ENCODE peak calls at places on chromosome 21, in four cellular contexts. E is prostate gland, V is ovary, S is osteoblast. A is an unnamed sample. For H3K27me3, the result is how much of the 10 kb centered on the place peaks cover.

GRCh38 chr21:16492892-16493291 is 763.1 kb downstream of the USP25 start:
- DNase-seq in S (no peak), E (no peak), V (no peak), A (no peak)

GRCh38 chr21:45339430-45340405 is 52.0 kb upstream of the POFUT2 start:
- DNase-seq in E (no peak), S (no peak), V (no peak), A (no peak)

GRCh38 chr21:29557200-29557599 is 258.5 kb downstream of the BACH1 start:
- DNase-seq in V (no peak), S (no peak), E (no peak), A (no peak)

GRCh38 chr21:36005879-36006400 is 54.4 kb downstream of the SETD4 start:
- DNase-seq in E (no peak), V (no peak), S (no peak), A (no peak)

GRCh38 chr21:45948576-45949141 is 32.9 kb upstream of the COL6A1 start:
- DNase-seq in S (peak), V (no peak), E (no peak), A (no peak)

GRCh38 chr21:45972716-45973474 is 8.7 kb upstream of the COL6A1 start:
- DNase-seq in S (peak), V (peak), E (no peak), A (no peak)

GRCh38 chr21:32819702-32820101 is 48.1 kb upstream of the PAXBP1 start:
- DNase-seq in S (peak), V (peak), E (no peak), A (peak)

GRCh38 chr21:27806261-27806660 is 839.4 kb upstream of the ADAMTS5 start:
- DNase-seq in S (no peak), V (no peak), E (no peak), A (no peak)

GRCh38 chr21:25449950-25450349 is 157.3 kb downstream of the MRPL39 start:
- DNase-seq in S (no peak), V (no peak), E (no peak), A (no peak)

GRCh38 chr21:29078884-29079765 is 5.7 kb upstream of the CCT8 start:
- DNase-seq in V (no peak), S (no peak), E (no peak), A (no peak)

GRCh38 chr21:22393324-22393723 is 1395.1 kb downstream of the NCAM2 start:
- DNase-seq in E (no peak), V (no peak), S (no peak), A (no peak)

GRCh38 chr21:29671728-29672127 is 268.1 kb downstream of the GRIK1 start:
- DNase-seq in S (no peak), V (no peak), E (no peak), A (no peak)

GRCh38 chr21:35280221-35280620 is 231.1 kb upstream of the RUNX1 start:
- DNase-seq in E (no peak), V (no peak), S (no peak), A (no peak)

GRCh38 chr21:35202431-35202830 is 153.3 kb upstream of the RUNX1 start:
- DNase-seq in E (no peak), V (no peak), S (no peak), A (peak)

GRCh38 chr21:32096411-32096810 is 182.4 kb downstream of the MIS18A start:
- DNase-seq in V (no peak), S (no peak), E (no peak), A (no peak)

GRCh38 chr21:17270234-17270633 is 242.6 kb upstream of the CXADR start:
- DNase-seq in V (peak), E (peak), S (peak), A (peak)

GRCh38 chr21:29219165-29219770 is 79.5 kb upstream of the BACH1 start:
- DNase-seq in V (no peak), E (peak), S (no peak), A (no peak)

GRCh38 chr21:45737485-45738166 is 94.1 kb downstream of the PCBP3 start:
- DNase-seq in E (no peak), S (no peak), V (no peak), A (no peak)

GRCh38 chr21:17146426-17146825 is 366.4 kb upstream of the CXADR start:
- DNase-seq in E (no peak), V (no peak), S (no peak), A (no peak)

GRCh38 chr21:44296916-44297315 is 2.9 kb upstream of the PFKL start:
- DNase-seq in E (no peak), V (no peak), S (no peak), A (no peak)

GRCh38 chr21:32131960-32132359 is 146.9 kb downstream of the MIS18A start:
- DNase-seq in V (no peak), S (peak), E (no peak), A (peak)

GRCh38 chr21:30340714-30341573 is 3.5 kb upstream of the KRTAP27-1 start:
- DNase-seq in S (no peak), E (peak), V (no peak), A (peak)

DNA sequence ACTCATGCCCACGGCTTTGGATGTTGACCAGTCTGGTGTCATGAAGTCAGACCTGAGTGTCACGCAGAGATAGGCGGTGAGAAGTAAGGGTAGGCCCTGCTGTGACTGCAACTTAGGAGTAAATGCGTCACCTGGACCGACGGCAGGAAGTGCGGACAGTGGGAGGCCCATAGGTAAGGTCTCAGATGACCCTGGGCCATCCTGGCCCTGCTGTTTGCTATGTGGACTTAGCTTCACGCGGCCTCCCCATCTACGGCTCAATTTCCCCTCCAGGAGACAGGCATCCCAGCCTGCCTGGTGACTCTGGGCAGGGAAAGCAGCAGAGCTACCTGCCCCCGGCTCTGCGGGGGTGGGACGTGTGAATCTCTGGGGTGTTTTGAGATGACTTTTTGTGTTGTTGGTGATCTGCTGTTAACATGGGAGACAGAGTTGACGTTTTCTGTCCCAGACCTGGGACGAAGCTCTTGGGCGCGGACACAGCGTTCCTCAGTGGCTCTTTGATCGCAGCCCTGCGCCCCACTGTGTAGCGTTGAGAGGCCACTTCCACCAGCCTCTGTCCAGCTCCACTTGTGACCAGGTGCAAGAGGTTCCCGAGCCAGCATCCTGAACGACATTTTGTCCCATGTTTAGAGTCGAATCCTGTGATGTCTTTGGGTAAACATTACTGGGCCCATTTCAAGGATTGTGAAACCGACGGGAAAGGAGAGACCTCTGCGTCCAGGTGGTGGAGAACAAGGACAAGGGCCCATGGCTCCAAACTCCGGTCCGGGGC is 39.9 kb downstream of the CRYAA start:
- DNase-seq in S (peak), E (peak), V (no peak), A (no peak)
- TF ChIP-seq CTCF in S (no peak), E (no peak), V (no peak), A (no peak)

GRCh38 chr21:38668501-38668900 is 137.2 kb upstream of the ETS2 start:
- DNase-seq in E (no peak), S (no peak), V (no peak), A (no peak)
- H3K27me3 ChIP-seq in E (under half), S (half or more), V (under half), A (under half)

GRCh38 chr21:18387994-18388393 is 15.6 kb downstream of the TMPRSS15 start:
- DNase-seq in V (no peak), E (no peak), S (no peak), A (no peak)
- TF ChIP-seq CTCF in V (no peak), E (no peak), S (no peak), A (no peak)

GRCh38 chr21:34018185-34018584 is 55.2 kb upstream of the MRPS6 start:
- DNase-seq in S (no peak), E (no peak), V (no peak), A (no peak)
- H3K27me3 ChIP-seq in S (under half), E (under half), V (under half), A (under half)

GRCh38 chr21:14768042-14768441 is 221.9 kb upstream of the SAMSN1 start:
- DNase-seq in S (no peak), E (no peak), V (no peak), A (peak)

GRCh38 chr21:14771587-14771986 is 225.5 kb upstream of the SAMSN1 start:
- DNase-seq in V (no peak), S (no peak), E (no peak), A (no peak)

DNA sequence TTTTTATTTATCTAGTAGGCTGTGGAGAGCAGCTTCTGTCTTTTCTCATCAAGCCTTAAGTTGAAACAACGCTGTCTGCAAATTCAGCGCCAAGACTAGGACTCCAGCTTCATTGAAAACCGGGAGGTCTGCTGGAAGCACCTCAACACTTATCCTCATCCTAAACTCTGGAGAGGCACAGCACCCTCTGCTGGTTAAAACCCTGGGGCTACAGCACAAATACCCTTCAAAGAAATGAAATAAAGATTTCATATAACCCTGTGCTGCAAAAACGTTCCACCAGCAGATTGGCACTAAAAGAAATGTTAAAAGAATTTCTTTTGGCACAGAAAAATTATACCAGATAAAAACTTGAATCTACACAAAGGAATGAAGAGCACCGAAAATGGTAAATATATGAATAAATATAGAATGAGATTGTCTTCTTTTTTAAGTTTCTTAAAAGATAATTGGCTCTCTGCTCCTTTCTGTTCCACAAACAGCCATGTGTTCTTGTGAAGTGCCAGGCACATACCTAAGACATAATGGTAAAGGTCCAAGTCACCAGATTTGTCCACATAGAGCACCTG is 227.7 kb upstream of the SAMSN1 start:
- DNase-seq in S (no peak), E (no peak), V (no peak), A (peak)
- TF ChIP-seq CTCF in S (no peak), E (no peak), V (no peak), A (peak)

GRCh38 chr21:41769933-41770332 is 3.1 kb upstream of the RIPK4 start:
- DNase-seq in E (no peak), S (no peak), V (no peak), A (no peak)

GRCh38 chr21:41767606-41768370 is 936 bp upstream of the RIPK4 start:
- DNase-seq in V (no peak), E (no peak), S (peak), A (peak)

GRCh38 chr21:41768371-41769042 is 1.7 kb upstream of the RIPK4 start:
- DNase-seq in V (no peak), S (peak), E (no peak), A (peak)

GRCh38 chr21:41769521-41769920 is 2.7 kb upstream of the RIPK4 start:
- DNase-seq in S (no peak), V (no peak), E (no peak), A (no peak)

GRCh38 chr21:41769106-41769505 is 2.3 kb upstream of the RIPK4 start:
- DNase-seq in V (no peak), S (no peak), E (no peak), A (no peak)
- H3K27me3 ChIP-seq in V (under half), S (half or more), E (under half), A (under half)

A was measured in bronchial epithelial cell.